ENCODE peak calls at places on chromosomes 12 and 14, in nine cellular contexts. One of them, this sample, is unnamed.

GRCh38 chr12:30880061-30880460 is 46.5 kb upstream of the TSPAN11 start:
- DNase-seq in GM23338: no peak
- DNase-seq in GM10248: no peak
- DNase-seq in foreskin keratinocyte: no peak
- DNase-seq in OCI-LY7: no peak
- DNase-seq in dorsolateral prefrontal cortex: no peak
- DNase-seq in endothelial cell: no peak
- DNase-seq in fibroblast of mammary gland: no peak
- DNase-seq in tibial artery: no peak
- DNase-seq in this sample: no peak

GRCh38 chr14:95314609-95315008 is 5.1 kb downstream of the CLMN start:
- DNase-seq in endothelial cell: no peak
- DNase-seq in tibial artery: peak; percentile 45
- DNase-seq in OCI-LY7: no peak
- DNase-seq in fibroblast of mammary gland: peak; percentile 70
- DNase-seq in dorsolateral prefrontal cortex: no peak
- DNase-seq in GM10248: peak; percentile 73
- DNase-seq in foreskin keratinocyte: peak; percentile 68
- DNase-seq in GM23338: no peak
- DNase-seq in this sample: no peak

GRCh38 chr14:68940614-68941185 is 38.4 kb downstream of the ACTN1 start:
- DNase-seq in foreskin keratinocyte: no peak
- DNase-seq in GM23338: no peak
- DNase-seq in endothelial cell: no peak
- DNase-seq in fibroblast of mammary gland: no peak
- DNase-seq in OCI-LY7: no peak
- DNase-seq in tibial artery: no peak
- DNase-seq in GM10248: no peak
- DNase-seq in dorsolateral prefrontal cortex: no peak
- DNase-seq in this sample: no peak

GRCh38 chr14:66434464-66434863 is 51.7 kb upstream of the CCDC196 start:
- DNase-seq in OCI-LY7: no peak
- DNase-seq in tibial artery: no peak
- DNase-seq in GM10248: no peak
- DNase-seq in dorsolateral prefrontal cortex: no peak
- DNase-seq in GM23338: no peak
- DNase-seq in fibroblast of mammary gland: no peak
- DNase-seq in foreskin keratinocyte: no peak
- DNase-seq in endothelial cell: no peak
- DNase-seq in this sample: no peak

GRCh38 chr14:50035214-50035613 is 81.2 kb downstream of the VCPKMT start:
- DNase-seq in foreskin keratinocyte: peak; percentile 96
- DNase-seq in GM23338: no peak
- DNase-seq in tibial artery: no peak
- DNase-seq in GM10248: no peak
- DNase-seq in OCI-LY7: no peak
- DNase-seq in dorsolateral prefrontal cortex: no peak
- DNase-seq in fibroblast of mammary gland: no peak
- DNase-seq in endothelial cell: no peak
- DNase-seq in this sample: no peak

GRCh38 chr12:120598674-120599463 is 17.7 kb upstream of the POP5 start:
- DNase-seq in OCI-LY7: no peak
- DNase-seq in dorsolateral prefrontal cortex: no peak
- DNase-seq in foreskin keratinocyte: peak; percentile 35
- DNase-seq in tibial artery: no peak
- DNase-seq in GM23338: no peak
- DNase-seq in GM10248: no peak
- DNase-seq in endothelial cell: no peak
- DNase-seq in fibroblast of mammary gland: peak; percentile 49
- DNase-seq in this sample: no peak

GRCh38 chr12:2248901-2249381 is 196.2 kb downstream of the CACNA1C start:
- DNase-seq in GM23338: no peak
- DNase-seq in OCI-LY7: peak; percentile 94
- DNase-seq in dorsolateral prefrontal cortex: no peak
- DNase-seq in endothelial cell: no peak
- DNase-seq in fibroblast of mammary gland: peak; percentile 25
- DNase-seq in foreskin keratinocyte: no peak
- DNase-seq in GM10248: peak; percentile 57
- DNase-seq in tibial artery: no peak
- DNase-seq in this sample: no peak

GRCh38 chr12:64395739-64396138 is 5.2 kb upstream of the C12orf56 start:
- DNase-seq in GM10248: no peak
- DNase-seq in GM23338: no peak
- DNase-seq in tibial artery: no peak
- DNase-seq in foreskin keratinocyte: no peak
- DNase-seq in endothelial cell: no peak
- DNase-seq in dorsolateral prefrontal cortex: no peak
- DNase-seq in fibroblast of mammary gland: no peak
- DNase-seq in OCI-LY7: no peak
- DNase-seq in this sample: no peak

GRCh38 chr12:47775100-47775911 is 2.3 kb downstream of the SLC48A1 start:
- DNase-seq in GM10248: no peak
- DNase-seq in fibroblast of mammary gland: peak; percentile 45
- DNase-seq in dorsolateral prefrontal cortex: peak; percentile 71
- DNase-seq in endothelial cell: no peak
- DNase-seq in GM23338: no peak
- DNase-seq in OCI-LY7: no peak
- DNase-seq in tibial artery: no peak
- DNase-seq in foreskin keratinocyte: no peak
- DNase-seq in this sample: no peak

GRCh38 chr12:57049890-57050289 is at the start of gene MYO1A:
- DNase-seq in endothelial cell: peak; percentile 40
- DNase-seq in tibial artery: no peak
- DNase-seq in dorsolateral prefrontal cortex: no peak
- DNase-seq in GM10248: no peak
- DNase-seq in foreskin keratinocyte: no peak
- DNase-seq in fibroblast of mammary gland: no peak
- DNase-seq in GM23338: peak; percentile 43
- DNase-seq in OCI-LY7: no peak
- DNase-seq in this sample: no peak

GRCh38 chr12:7017870-7018349 is 366 bp downstream of the LPCAT3 start:
- DNase-seq in fibroblast of mammary gland: no peak
- DNase-seq in foreskin keratinocyte: no peak
- DNase-seq in dorsolateral prefrontal cortex: no peak
- DNase-seq in endothelial cell: no peak
- DNase-seq in OCI-LY7: no peak
- DNase-seq in GM23338: no peak
- DNase-seq in tibial artery: no peak
- DNase-seq in GM10248: no peak
- DNase-seq in this sample: no peak

GRCh38 chr14:92108345-92109254 is 2.2 kb upstream of the ATXN3 start:
- DNase-seq in endothelial cell: no peak
- DNase-seq in dorsolateral prefrontal cortex: no peak
- DNase-seq in OCI-LY7: peak; percentile 71
- DNase-seq in GM23338: peak; percentile 84
- DNase-seq in fibroblast of mammary gland: no peak
- DNase-seq in tibial artery: no peak
- DNase-seq in foreskin keratinocyte: no peak
- DNase-seq in GM10248: no peak
- DNase-seq in this sample: peak; percentile 18

GRCh38 chr14:54803926-54804719 is 98.5 kb downstream of the GCH1 start:
- DNase-seq in tibial artery: no peak
- DNase-seq in foreskin keratinocyte: no peak
- DNase-seq in GM10248: no peak
- DNase-seq in GM23338: no peak
- DNase-seq in endothelial cell: no peak
- DNase-seq in OCI-LY7: no peak
- DNase-seq in fibroblast of mammary gland: no peak
- DNase-seq in dorsolateral prefrontal cortex: no peak
- DNase-seq in this sample: no peak

GRCh38 chr12:95959107-95959506 is 16.0 kb downstream of the AMDHD1 start:
- DNase-seq in tibial artery: no peak
- DNase-seq in foreskin keratinocyte: no peak
- DNase-seq in endothelial cell: no peak
- DNase-seq in OCI-LY7: peak; percentile 28
- DNase-seq in dorsolateral prefrontal cortex: no peak
- DNase-seq in fibroblast of mammary gland: peak; percentile 19
- DNase-seq in GM10248: no peak
- DNase-seq in GM23338: peak; percentile 63
- DNase-seq in this sample: no peak

GRCh38 chr12:19338405-19338804 is 100.9 kb upstream of the AEBP2 start:
- DNase-seq in tibial artery: no peak
- DNase-seq in dorsolateral prefrontal cortex: no peak
- DNase-seq in GM10248: no peak
- DNase-seq in foreskin keratinocyte: no peak
- DNase-seq in fibroblast of mammary gland: peak; percentile 9
- DNase-seq in endothelial cell: no peak
- DNase-seq in OCI-LY7: no peak
- DNase-seq in GM23338: no peak
- DNase-seq in this sample: no peak

GRCh38 chr12:50799908-50800307 is 36.0 kb downstream of the ATF1 start:
- DNase-seq in tibial artery: no peak
- DNase-seq in endothelial cell: no peak
- DNase-seq in dorsolateral prefrontal cortex: no peak
- DNase-seq in GM10248: no peak
- DNase-seq in OCI-LY7: peak; percentile 25
- DNase-seq in fibroblast of mammary gland: no peak
- DNase-seq in foreskin keratinocyte: peak; percentile 3
- DNase-seq in GM23338: no peak
- DNase-seq in this sample: no peak

GRCh38 chr12:25950329-25951115 is 8.0 kb upstream of the RASSF8 start:
- DNase-seq in fibroblast of mammary gland: peak; percentile 70
- DNase-seq in tibial artery: no peak
- DNase-seq in GM10248: no peak
- DNase-seq in foreskin keratinocyte: peak; percentile 53
- DNase-seq in OCI-LY7: no peak
- DNase-seq in dorsolateral prefrontal cortex: no peak
- DNase-seq in GM23338: no peak
- DNase-seq in endothelial cell: no peak
- DNase-seq in this sample: no peak

GRCh38 chr14:98909251-98909944 is 362.6 kb downstream of the BCL11B start:
- DNase-seq in OCI-LY7: no peak
- DNase-seq in GM23338: no peak
- DNase-seq in GM10248: no peak
- DNase-seq in fibroblast of mammary gland: peak; percentile 60
- DNase-seq in dorsolateral prefrontal cortex: no peak
- DNase-seq in tibial artery: no peak
- DNase-seq in foreskin keratinocyte: peak; percentile 92
- DNase-seq in endothelial cell: no peak
- DNase-seq in this sample: no peak

GRCh38 chr12:7915911-7916403 is 20.0 kb downstream of the SLC2A3 start:
- DNase-seq in tibial artery: no peak
- DNase-seq in foreskin keratinocyte: no peak
- DNase-seq in dorsolateral prefrontal cortex: no peak
- DNase-seq in GM23338: peak; percentile 62
- DNase-seq in endothelial cell: no peak
- DNase-seq in OCI-LY7: no peak
- DNase-seq in GM10248: no peak
- DNase-seq in fibroblast of mammary gland: no peak
- DNase-seq in this sample: no peak

GRCh38 chr12:14399871-14400270 is 34.4 kb downstream of the ATF7IP start:
- DNase-seq in fibroblast of mammary gland: peak; percentile 56
- DNase-seq in foreskin keratinocyte: peak; percentile 72
- DNase-seq in GM23338: no peak
- DNase-seq in tibial artery: no peak
- DNase-seq in endothelial cell: no peak
- DNase-seq in dorsolateral prefrontal cortex: no peak
- DNase-seq in GM10248: no peak
- DNase-seq in OCI-LY7: no peak
- DNase-seq in this sample: no peak

DNA sequence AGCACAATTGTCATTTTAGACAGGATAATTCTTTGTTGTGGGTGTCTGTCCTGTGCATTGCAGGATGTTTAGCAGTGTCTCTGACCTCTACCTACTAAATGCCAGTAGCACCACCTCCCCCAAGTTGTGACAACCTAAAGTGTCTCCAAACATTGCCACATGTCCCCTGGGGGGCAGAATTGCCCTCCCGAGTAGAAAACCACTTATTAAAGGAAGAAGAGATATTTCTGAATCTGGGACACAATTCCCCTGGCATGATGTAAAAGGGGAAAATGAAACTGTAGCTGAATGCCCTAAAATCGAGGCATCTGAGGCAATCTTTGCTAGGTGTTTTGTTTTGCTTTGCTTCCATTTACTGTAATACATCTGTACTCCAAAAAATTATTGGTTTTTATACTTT is 116.8 kb upstream of the NAP1L1 start:
- DNase-seq in dorsolateral prefrontal cortex: no peak
- DNase-seq in foreskin keratinocyte: no peak
- DNase-seq in tibial artery: no peak
- DNase-seq in GM10248: no peak
- DNase-seq in fibroblast of mammary gland: no peak
- DNase-seq in endothelial cell: no peak
- DNase-seq in GM23338: no peak
- DNase-seq in OCI-LY7: no peak
- DNase-seq in this sample: no peak
- TF ChIP-seq CTCF in dorsolateral prefrontal cortex: no peak
- TF ChIP-seq CTCF in foreskin keratinocyte: no peak
- TF ChIP-seq CTCF in tibial artery: no peak
- TF ChIP-seq CTCF in GM10248: no peak
- TF ChIP-seq CTCF in fibroblast of mammary gland: no peak
- TF ChIP-seq CTCF in endothelial cell: no peak
- TF ChIP-seq CTCF in GM23338: no peak
- TF ChIP-seq CTCF in OCI-LY7: peak; percentile 12
- TF ChIP-seq CTCF in this sample: no peak

GRCh38 chr14:75252254-75252837 is 26.3 kb upstream of the FOS start:
- DNase-seq in OCI-LY7: no peak
- DNase-seq in GM10248: no peak
- DNase-seq in foreskin keratinocyte: peak; percentile 85
- DNase-seq in tibial artery: no peak
- DNase-seq in fibroblast of mammary gland: no peak
- DNase-seq in endothelial cell: no peak
- DNase-seq in GM23338: no peak
- DNase-seq in dorsolateral prefrontal cortex: no peak
- DNase-seq in this sample: no peak
- TF ChIP-seq CTCF in OCI-LY7: no peak
- TF ChIP-seq CTCF in GM10248: no peak
- TF ChIP-seq CTCF in foreskin keratinocyte: no peak
- TF ChIP-seq CTCF in tibial artery: no peak
- TF ChIP-seq CTCF in fibroblast of mammary gland: no peak
- TF ChIP-seq CTCF in endothelial cell: no peak
- TF ChIP-seq CTCF in GM23338: no peak
- TF ChIP-seq CTCF in dorsolateral prefrontal cortex: no peak
- TF ChIP-seq CTCF in this sample: no peak

GRCh38 chr12:46354111-46354798 is 18.3 kb downstream of the SLC38A2 start:
- DNase-seq in endothelial cell: no peak
- DNase-seq in fibroblast of mammary gland: no peak
- DNase-seq in dorsolateral prefrontal cortex: no peak
- DNase-seq in OCI-LY7: peak; percentile 23
- DNase-seq in tibial artery: no peak
- DNase-seq in GM10248: no peak
- DNase-seq in GM23338: peak; percentile 46
- DNase-seq in foreskin keratinocyte: no peak
- DNase-seq in this sample: no peak
- TF ChIP-seq CTCF in endothelial cell: no peak
- TF ChIP-seq CTCF in fibroblast of mammary gland: peak; percentile 21
- TF ChIP-seq CTCF in dorsolateral prefrontal cortex: no peak
- TF ChIP-seq CTCF in OCI-LY7: peak; percentile 56
- TF ChIP-seq CTCF in tibial artery: no peak
- TF ChIP-seq CTCF in GM10248: no peak
- TF ChIP-seq CTCF in GM23338: peak; percentile 37
- TF ChIP-seq CTCF in foreskin keratinocyte: peak; percentile 27
- TF ChIP-seq CTCF in this sample: no peak

DNA sequence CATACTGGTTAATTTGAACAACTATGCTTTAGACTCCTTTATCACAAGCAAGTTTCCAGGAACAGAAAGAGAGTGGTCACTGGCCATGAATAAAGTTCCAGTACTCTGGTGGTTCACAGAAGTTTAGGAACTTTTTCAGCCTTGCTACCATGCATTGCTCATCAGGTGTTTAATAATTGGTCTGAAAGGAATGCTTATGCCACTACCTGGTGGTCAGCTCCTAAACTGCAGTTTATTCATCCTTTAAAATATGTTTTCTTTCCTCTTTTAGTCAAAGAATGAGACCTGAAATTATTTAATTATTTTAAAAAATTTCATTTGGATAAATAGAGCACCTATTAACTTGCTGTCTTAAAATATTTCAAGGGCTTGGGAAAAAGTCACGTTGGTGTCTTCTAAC is 260.1 kb upstream of the OR4E1 start:
- DNase-seq in fibroblast of mammary gland: no peak
- DNase-seq in GM23338: peak; percentile 37
- DNase-seq in dorsolateral prefrontal cortex: no peak
- DNase-seq in foreskin keratinocyte: peak; percentile 17
- DNase-seq in endothelial cell: no peak
- DNase-seq in tibial artery: no peak
- DNase-seq in GM10248: no peak
- DNase-seq in OCI-LY7: peak; percentile 62
- DNase-seq in this sample: no peak
- TF ChIP-seq CTCF in fibroblast of mammary gland: no peak
- TF ChIP-seq CTCF in GM23338: peak; percentile 48
- TF ChIP-seq CTCF in dorsolateral prefrontal cortex: no peak
- TF ChIP-seq CTCF in foreskin keratinocyte: peak; percentile 52
- TF ChIP-seq CTCF in endothelial cell: peak; percentile 55
- TF ChIP-seq CTCF in tibial artery: no peak
- TF ChIP-seq CTCF in GM10248: no peak
- TF ChIP-seq CTCF in OCI-LY7: peak; percentile 91
- TF ChIP-seq CTCF in this sample: no peak

This sample was measured in activated B cell treated with CpG ODN at 0.5 μM for 24 hours.